ENCODE peak calls at places on chromosome 22, in eight cellular contexts. T is progenitor cell of endocrine pancreas; L is Ammon's horn; R is fibroblast of lung; V is stimulated activated naive B cell treated with anti-CD40 and anti-IgM and Interleukin-4, amounts not matched to agents 10 μg/mL and 1 μg/mL and 100 μg/mL, for 72 hours; Q is NCI-H1930; G is GM23338; F is germinal center. B is an unnamed sample.

GRCh38 chr22:24106385-24107381 is 74.6 kb upstream of the SUSD2 start:
- DNase-seq in T (no peak), L (no peak), R (peak; percentile 14), V (peak; percentile 11), Q (no peak), G (peak; percentile 45), F (peak; percentile 22), B (no peak)

GRCh38 chr22:39592104-39593060 is 21.8 kb downstream of the CACNA1I start:
- DNase-seq in T (no peak), L (peak; percentile 54), R (peak; percentile 77), V (no peak), Q (no peak), G (no peak), F (no peak), B (peak; percentile 74)

GRCh38 chr22:38097557-38098409 is 12.7 kb downstream of the BAIAP2L2 start:
- DNase-seq in T (no peak), L (no peak), R (peak; percentile 29), V (no peak), Q (no peak), G (peak; percentile 94), F (no peak), B (no peak)

GRCh38 chr22:36252754-36253522 is at the start of gene APOL1:
- DNase-seq in T (no peak), L (peak; percentile 57), R (peak; percentile 49), V (peak; percentile 32), Q (no peak), G (no peak), F (peak; percentile 34), B (no peak)

GRCh38 chr22:31749636-31750364 is at the start of gene PRR14L:
- DNase-seq in T (peak; percentile 96), L (peak; percentile 99), R (peak; percentile 92), V (peak; percentile 99), Q (peak; percentile 94), G (peak; percentile 99), F (peak; percentile 95), B (peak; percentile 96)

GRCh38 chr22:49549256-49549655 is 278.4 kb downstream of the BRD1 start:
- DNase-seq in T (no peak), L (no peak), R (no peak), V (no peak), Q (no peak), G (no peak), F (no peak), B (no peak)

GRCh38 chr22:37229805-37230672 is 14.0 kb downstream of the RAC2 start:
- DNase-seq in T (no peak), L (no peak), R (no peak), V (peak; percentile 76), Q (no peak), G (no peak), F (peak; percentile 85), B (no peak)

GRCh38 chr22:23178512-23179254 is 1.6 kb upstream of the BCR start:
- DNase-seq in T (peak; percentile 64), L (peak; percentile 84), R (peak; percentile 56), V (no peak), Q (peak; percentile 22), G (peak; percentile 88), F (peak; percentile 82), B (peak; percentile 65)

GRCh38 chr22:37036655-37037377 is 14.7 kb upstream of the KCTD17 start:
- DNase-seq in T (no peak), L (no peak), R (no peak), V (no peak), Q (no peak), G (no peak), F (no peak), B (no peak)

GRCh38 chr22:21974058-21974649 is 8.4 kb downstream of the TOP3B start:
- DNase-seq in T (no peak), L (no peak), R (no peak), V (no peak), Q (no peak), G (no peak), F (no peak), B (no peak)

GRCh38 chr22:50526849-50527801 is 1.7 kb upstream of the SCO2 start:
- DNase-seq in T (no peak), L (no peak), R (peak; percentile 35), V (peak; percentile 70), Q (no peak), G (peak; percentile 67), F (no peak), B (no peak)

GRCh38 chr22:50112151-50113118 is 22.6 kb downstream of the MOV10L1 start:
- DNase-seq in T (no peak), L (no peak), R (peak; percentile 61), V (no peak), Q (no peak), G (no peak), F (no peak), B (no peak)

GRCh38 chr22:40237241-40237640 is 59.5 kb downstream of the TNRC6B start:
- DNase-seq in T (no peak), L (no peak), R (no peak), V (peak; percentile 21), Q (no peak), G (no peak), F (peak; percentile 28), B (no peak)

GRCh38 chr22:23984430-23984829 is 4.5 kb downstream of the GSTT2 start:
- DNase-seq in T (no peak), L (no peak), R (peak; percentile 16), V (peak; percentile 26), Q (no peak), G (peak; percentile 21), F (peak; percentile 13), B (peak; percentile 33)

GRCh38 chr22:41351011-41351410 is 30.7 kb upstream of the TEF start:
- DNase-seq in T (no peak), L (no peak), R (no peak), V (no peak), Q (no peak), G (no peak), F (no peak), B (no peak)